ENCODE peak calls at places on chromosomes 7 and 10, in five cellular contexts. One of them, this sample, is unnamed.

GRCh38 chr10:23186178-23186577 is 5.9 kb upstream of the PTF1A start:
- DNase-seq in fibroblast of mammary gland: no peak
- DNase-seq in CD4-positive, alpha-beta T cell: no peak
- DNase-seq in lower leg skin: no peak
- DNase-seq in coronary artery: no peak
- DNase-seq in this sample: no peak

GRCh38 chr7:116861717-116862116 is 670 bp upstream of the CAPZA2 start:
- DNase-seq in fibroblast of mammary gland: no peak
- DNase-seq in CD4-positive, alpha-beta T cell: no peak
- DNase-seq in lower leg skin: no peak
- DNase-seq in coronary artery: no peak
- DNase-seq in this sample: no peak

GRCh38 chr10:130018253-130018652 is 54.2 kb upstream of the EBF3 start:
- DNase-seq in fibroblast of mammary gland: peak
- DNase-seq in CD4-positive, alpha-beta T cell: no peak
- DNase-seq in lower leg skin: no peak
- DNase-seq in coronary artery: peak
- DNase-seq in this sample: no peak

GRCh38 chr10:119654540-119654939 is 3.4 kb downstream of the BAG3 start:
- DNase-seq in fibroblast of mammary gland: no peak
- DNase-seq in CD4-positive, alpha-beta T cell: no peak
- DNase-seq in lower leg skin: peak
- DNase-seq in coronary artery: no peak
- DNase-seq in this sample: no peak

GRCh38 chr10:125151824-125152634 is 8.3 kb downstream of the CTBP2 start:
- DNase-seq in fibroblast of mammary gland: no peak
- DNase-seq in CD4-positive, alpha-beta T cell: no peak
- DNase-seq in lower leg skin: no peak
- DNase-seq in coronary artery: no peak
- DNase-seq in this sample: peak

GRCh38 chr7:77258014-77258413 is 58.4 kb upstream of the FGL2 start:
- DNase-seq in fibroblast of mammary gland: peak
- DNase-seq in CD4-positive, alpha-beta T cell: no peak
- DNase-seq in lower leg skin: no peak
- DNase-seq in coronary artery: no peak
- DNase-seq in this sample: no peak

GRCh38 chr7:79308176-79308575 is 145.3 kb downstream of the MAGI2 start:
- DNase-seq in fibroblast of mammary gland: peak
- DNase-seq in CD4-positive, alpha-beta T cell: no peak
- DNase-seq in lower leg skin: no peak
- DNase-seq in coronary artery: no peak
- DNase-seq in this sample: no peak

GRCh38 chr7:136034132-136034531 is 57.0 kb upstream of the MTPN start:
- DNase-seq in fibroblast of mammary gland: no peak
- DNase-seq in CD4-positive, alpha-beta T cell: no peak
- DNase-seq in lower leg skin: no peak
- DNase-seq in coronary artery: no peak
- DNase-seq in this sample: no peak

GRCh38 chr7:1936006-1936310 is 265.9 kb downstream of the ELFN1 start:
- DNase-seq in fibroblast of mammary gland: no peak
- DNase-seq in CD4-positive, alpha-beta T cell: no peak
- DNase-seq in lower leg skin: no peak
- DNase-seq in coronary artery: no peak
- DNase-seq in this sample: no peak

GRCh38 chr7:148483515-148483914 is 107.1 kb upstream of the C7orf33 start:
- DNase-seq in fibroblast of mammary gland: no peak
- DNase-seq in CD4-positive, alpha-beta T cell: no peak
- DNase-seq in lower leg skin: no peak
- DNase-seq in coronary artery: no peak
- DNase-seq in this sample: no peak

GRCh38 chr7:148480479-148481146 is 110.0 kb upstream of the C7orf33 start:
- DNase-seq in fibroblast of mammary gland: no peak
- DNase-seq in CD4-positive, alpha-beta T cell: no peak
- DNase-seq in lower leg skin: no peak
- DNase-seq in coronary artery: no peak
- DNase-seq in this sample: no peak

GRCh38 chr7:148478551-148478950 is 112.0 kb upstream of the C7orf33 start:
- DNase-seq in fibroblast of mammary gland: no peak
- DNase-seq in CD4-positive, alpha-beta T cell: no peak
- DNase-seq in lower leg skin: no peak
- DNase-seq in coronary artery: no peak
- DNase-seq in this sample: no peak

GRCh38 chr7:148481965-148482626 is 108.5 kb upstream of the C7orf33 start:
- DNase-seq in fibroblast of mammary gland: no peak
- DNase-seq in CD4-positive, alpha-beta T cell: no peak
- DNase-seq in lower leg skin: no peak
- DNase-seq in coronary artery: no peak
- DNase-seq in this sample: no peak

DNA sequence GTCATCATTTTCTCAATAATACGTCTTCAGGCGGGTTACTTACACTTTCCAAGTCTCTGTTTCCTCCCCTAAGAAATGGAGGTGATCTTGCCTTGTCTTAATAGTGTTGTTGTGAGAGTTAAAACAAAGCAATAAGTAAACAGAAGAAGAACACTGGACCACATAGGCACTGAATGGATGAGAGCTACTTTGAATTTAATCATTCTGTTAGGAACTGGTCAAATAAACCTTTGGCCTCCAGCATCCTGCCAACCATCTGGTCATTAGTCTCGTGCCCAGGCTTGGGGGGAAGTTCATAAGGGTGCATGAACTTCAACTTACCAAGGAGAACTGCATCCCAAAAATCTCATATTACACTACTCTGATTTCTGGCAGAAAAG is 109.4 kb upstream of the C7orf33 start:
- DNase-seq in fibroblast of mammary gland: no peak
- DNase-seq in CD4-positive, alpha-beta T cell: no peak
- DNase-seq in lower leg skin: no peak
- DNase-seq in coronary artery: no peak
- DNase-seq in this sample: no peak
- TF ChIP-seq CTCF in fibroblast of mammary gland: no peak
- TF ChIP-seq CTCF in CD4-positive, alpha-beta T cell: no peak
- TF ChIP-seq CTCF in lower leg skin: no peak
- TF ChIP-seq CTCF in coronary artery: no peak
- TF ChIP-seq CTCF in this sample: no peak

GRCh38 chr7:13279854-13280435 is 592.5 kb downstream of the ARL4A start:
- DNase-seq in fibroblast of mammary gland: peak
- DNase-seq in CD4-positive, alpha-beta T cell: no peak
- DNase-seq in lower leg skin: no peak
- DNase-seq in coronary artery: no peak
- DNase-seq in this sample: no peak
- TF ChIP-seq CTCF in fibroblast of mammary gland: peak
- TF ChIP-seq CTCF in CD4-positive, alpha-beta T cell: peak
- TF ChIP-seq CTCF in lower leg skin: no peak
- TF ChIP-seq CTCF in coronary artery: peak
- TF ChIP-seq CTCF in this sample: peak

GRCh38 chr10:6050801-6051445 is 11.2 kb downstream of the IL2RA start:
- DNase-seq in fibroblast of mammary gland: peak
- DNase-seq in CD4-positive, alpha-beta T cell: peak
- DNase-seq in lower leg skin: peak
- DNase-seq in coronary artery: no peak
- DNase-seq in this sample: no peak
- TF ChIP-seq CTCF in fibroblast of mammary gland: peak
- TF ChIP-seq CTCF in CD4-positive, alpha-beta T cell: no peak
- TF ChIP-seq CTCF in lower leg skin: no peak
- TF ChIP-seq CTCF in coronary artery: no peak
- TF ChIP-seq CTCF in this sample: no peak

DNA sequence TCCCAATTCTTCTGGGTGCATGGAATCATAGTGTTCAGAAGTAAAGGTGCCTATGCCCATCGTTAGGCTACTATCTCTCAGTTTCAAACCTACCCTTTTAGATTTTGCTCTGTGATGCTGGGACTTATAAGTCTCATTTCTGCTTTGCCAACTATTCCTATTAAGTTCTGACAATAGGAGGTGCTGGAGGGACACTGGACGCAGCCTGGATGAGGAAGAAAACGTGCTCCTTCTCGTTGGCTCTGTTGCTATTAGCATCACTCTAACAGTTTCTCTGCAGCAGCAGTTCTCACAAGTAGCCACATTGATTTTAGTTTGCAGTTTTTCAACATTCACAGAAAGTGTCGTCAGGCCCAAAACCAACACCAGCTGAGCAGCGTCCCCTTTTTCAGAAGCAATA is 72.4 kb downstream of the ABCC2 start:
- DNase-seq in fibroblast of mammary gland: peak
- DNase-seq in CD4-positive, alpha-beta T cell: no peak
- DNase-seq in lower leg skin: no peak
- DNase-seq in coronary artery: no peak
- DNase-seq in this sample: no peak
- TF ChIP-seq CTCF in fibroblast of mammary gland: peak
- TF ChIP-seq CTCF in CD4-positive, alpha-beta T cell: no peak
- TF ChIP-seq CTCF in lower leg skin: no peak
- TF ChIP-seq CTCF in coronary artery: no peak
- TF ChIP-seq CTCF in this sample: peak

GRCh38 chr10:4174197-4174596 is 389.2 kb upstream of the KLF6 start:
- DNase-seq in fibroblast of mammary gland: peak
- DNase-seq in CD4-positive, alpha-beta T cell: no peak
- DNase-seq in lower leg skin: no peak
- DNase-seq in coronary artery: no peak
- DNase-seq in this sample: no peak
- TF ChIP-seq CTCF in fibroblast of mammary gland: no peak
- TF ChIP-seq CTCF in CD4-positive, alpha-beta T cell: no peak
- TF ChIP-seq CTCF in lower leg skin: no peak
- TF ChIP-seq CTCF in coronary artery: no peak
- TF ChIP-seq CTCF in this sample: no peak

This sample was measured in progenitor cell of endocrine pancreas.